ENCODE peak calls at places on chromosomes 4 and X, in five cellular contexts. M is T1000, Y is foreskin melanocyte, N is activated T-helper 1 cell treated with Interleukin-2 at 50 U/mL for 16 hours, U is LoVo. V is an unnamed sample.

GRCh38 chrX:39176105-39176504 is 374.8 kb downstream of the MID1IP1 start:
- DNase-seq in U (no peak), M (no peak), Y (no peak), N (no peak), V (no peak)

GRCh38 chr4:40811886-40812857 is 62.4 kb downstream of the NSUN7 start:
- DNase-seq in Y (peak), N (no peak), M (no peak), U (no peak), V (no peak)

GRCh38 chrX:123189318-123189717 is 5.2 kb downstream of the GRIA3 start:
- DNase-seq in U (no peak), Y (no peak), M (no peak), N (no peak), V (no peak)

GRCh38 chr4:56271121-56271520 is 116.2 kb downstream of the AASDH start:
- DNase-seq in U (no peak), N (no peak), M (no peak), Y (no peak), V (peak)

GRCh38 chr4:11074581-11075241 is 354.0 kb downstream of the HS3ST1 start:
- DNase-seq in M (no peak), U (no peak), N (no peak), Y (no peak), V (no peak)

GRCh38 chr4:156779774-156780173 is 191.8 kb downstream of the PDGFC start:
- DNase-seq in M (no peak), N (no peak), U (no peak), Y (no peak), V (peak)

GRCh38 chr4:140996757-140997156 is 136.5 kb downstream of the RNF150 start:
- DNase-seq in Y (peak), U (no peak), M (no peak), N (no peak), V (no peak)

GRCh38 chr4:4606321-4606720 is 64.5 kb upstream of the STX18 start:
- DNase-seq in U (no peak), Y (peak), M (no peak), N (no peak), V (no peak)

V was measured in PC-3.